ENCODE peak calls at places on chromosomes 12 and 14, in seven cellular contexts. S is IMR-90, F is sigmoid colon, N is Right ventricle myocardium superior, O is GM12865, P is adrenal gland, B is activated T-cell treated with anti-CD3 and anti-CD28 coated beads for 4 hours. I is an unnamed sample.

GRCh38 chr14:91501951-91502930 is 7.9 kb downstream of the PPP4R3A start:
- DNase-seq in S (no peak), F (no peak), N (no peak), O (no peak), P (no peak), B (no peak), I (no peak)

GRCh38 chr12:92337128-92337527 is 191.5 kb upstream of the BTG1 start:
- DNase-seq in S (peak), F (no peak), N (no peak), O (no peak), P (no peak), B (no peak), I (no peak)

GRCh38 chr12:3076730-3077571 is at the start of gene TSPAN9:
- DNase-seq in S (peak), F (peak), N (peak), O (peak), P (peak), B (peak), I (peak)

GRCh38 chr14:99127651-99128167 is 144.3 kb downstream of the BCL11B start:
- DNase-seq in S (no peak), F (peak), N (no peak), O (no peak), P (no peak), B (no peak), I (no peak)

GRCh38 chr12:112061127-112061526 is 47.5 kb downstream of the NAA25 start:
- DNase-seq in S (no peak), F (no peak), N (no peak), O (no peak), P (no peak), B (no peak), I (no peak)

GRCh38 chr12:68761901-68762630 is 16.1 kb downstream of the SLC35E3 start:
- DNase-seq in S (no peak), F (no peak), N (no peak), O (no peak), P (no peak), B (no peak), I (no peak)

GRCh38 chr12:82691513-82691912 is 4.8 kb downstream of the TMTC2 start:
- DNase-seq in S (no peak), F (no peak), N (no peak), O (no peak), P (no peak), B (no peak), I (no peak)

GRCh38 chr12:59023861-59024424 is 103.6 kb upstream of the LRIG3 start:
- DNase-seq in S (no peak), F (no peak), N (no peak), O (no peak), P (no peak), B (no peak), I (no peak)

GRCh38 chr12:102765736-102766135 is 151.3 kb downstream of the PAH start:
- DNase-seq in S (no peak), F (no peak), N (no peak), O (no peak), P (no peak), B (no peak), I (no peak)

GRCh38 chr12:109777544-109777943 is 55.7 kb downstream of the TRPV4 start:
- DNase-seq in S (peak), F (no peak), N (peak), O (peak), P (no peak), B (no peak), I (no peak)

GRCh38 chr12:50322196-50322595 is 38.9 kb upstream of the LIMA1 start:
- DNase-seq in S (no peak), F (no peak), N (no peak), O (no peak), P (no peak), B (no peak), I (no peak)

GRCh38 chr12:125124320-125124966 is 59.2 kb downstream of the AACS start:
- DNase-seq in S (no peak), F (no peak), N (no peak), O (no peak), P (no peak), B (no peak), I (no peak)

GRCh38 chr12:110345176-110345651 is 58.3 kb downstream of the ANAPC7 start:
- DNase-seq in S (no peak), F (no peak), N (no peak), O (no peak), P (no peak), B (no peak), I (no peak)

GRCh38 chr14:102066041-102066451 is 20.8 kb downstream of the HSP90AA1 start:
- DNase-seq in S (no peak), F (no peak), N (no peak), O (no peak), P (no peak), B (no peak), I (no peak)

GRCh38 chr12:124348659-124349380 is 53.9 kb downstream of the RFLNA start:
- DNase-seq in S (no peak), F (no peak), N (no peak), O (no peak), P (no peak), B (no peak), I (no peak)

GRCh38 chr14:68392393-68393085 is 400.3 kb downstream of the ZFP36L1 start:
- DNase-seq in S (no peak), F (peak), N (peak), O (peak), P (peak), B (no peak), I (no peak)

GRCh38 chr12:84642201-84642600 is 270.4 kb downstream of the SLC6A15 start:
- DNase-seq in S (peak), F (no peak), N (no peak), O (no peak), P (no peak), B (no peak), I (no peak)

GRCh38 chr14:31419179-31420012 is 954 bp downstream of the HEATR5A start:
- DNase-seq in S (peak), F (no peak), N (no peak), O (no peak), P (no peak), B (no peak), I (no peak)

GRCh38 chr12:102567031-102567985 is 86.9 kb upstream of the IGF1 start:
- DNase-seq in S (peak), F (no peak), N (no peak), O (no peak), P (no peak), B (no peak), I (no peak)

GRCh38 chr14:47821134-47821533 is 145.7 kb upstream of the MDGA2 start:
- DNase-seq in S (no peak), F (no peak), N (no peak), O (no peak), P (no peak), B (no peak), I (no peak)

GRCh38 chr14:68967459-68967940 is 11.6 kb downstream of the ACTN1 start:
- DNase-seq in S (no peak), F (peak), N (no peak), O (no peak), P (no peak), B (no peak), I (no peak)

GRCh38 chr14:46405095-46405494 is 246.5 kb downstream of the RPL10L start:
- DNase-seq in S (no peak), F (no peak), N (no peak), O (no peak), P (no peak), B (no peak), I (no peak)

GRCh38 chr12:132955094-132955932 is 793 bp downstream of the ZNF605 start:
- DNase-seq in S (peak), F (peak), N (peak), O (peak), P (peak), B (no peak), I (no peak)

I was measured in cardiac septum.